ENCODE peak calls at places on chromosomes 2 and 18, in five cellular contexts. O, K, E, L and S are unnamed samples.

GRCh38 chr2:169839954-169840746 is 12.9 kb downstream of the UBR3 start:
- DNase-seq in O (no peak), K (no peak), E (no peak), L (no peak), S (no peak)

GRCh38 chr2:45776160-45776955 is 124.9 kb downstream of the PRKCE start:
- DNase-seq in O (no peak), K (peak; percentile 69), E (no peak), L (no peak), S (no peak)

GRCh38 chr2:209773377-209773776 is 1.7 kb downstream of the UNC80 start:
- DNase-seq in O (no peak), K (no peak), E (no peak), L (no peak), S (no peak)

GRCh38 chr2:71801969-71802368 is 345.7 kb downstream of the CYP26B1 start:
- DNase-seq in O (no peak), K (peak; percentile 70), E (peak; percentile 90), L (peak; percentile 81), S (no peak)

GRCh38 chr18:38980420-38980819 is 1414.8 kb upstream of the CELF4 start:
- DNase-seq in O (no peak), K (no peak), E (no peak), L (no peak), S (no peak)

GRCh38 chr18:21727740-21728139 is 12.9 kb upstream of the MIB1 start:
- DNase-seq in O (no peak), K (no peak), E (no peak), L (no peak), S (no peak)

GRCh38 chr2:25375371-25375988 is 33.8 kb upstream of the DNMT3A start:
- DNase-seq in O (no peak), K (no peak), E (no peak), L (no peak), S (no peak)

GRCh38 chr2:237456200-237456731 is 30.8 kb upstream of the MLPH start:
- DNase-seq in O (no peak), K (peak; percentile 87), E (peak; percentile 80), L (no peak), S (no peak)

GRCh38 chr2:86562891-86563649 is at the start of gene CHMP3:
- DNase-seq in O (peak; percentile 95), K (peak; percentile 97), E (peak; percentile 98), L (peak; percentile 93), S (peak; percentile 97)

GRCh38 chr2:234175649-234176048 is 125.1 kb downstream of the SPP2 start:
- DNase-seq in O (no peak), K (no peak), E (no peak), L (no peak), S (no peak)

GRCh38 chr18:26003391-26003790 is 87.0 kb downstream of the SS18 start:
- DNase-seq in O (no peak), K (no peak), E (no peak), L (no peak), S (no peak)

GRCh38 chr2:71930073-71930681 is 217.5 kb downstream of the CYP26B1 start:
- DNase-seq in O (no peak), K (peak; percentile 78), E (peak; percentile 47), L (no peak), S (no peak)

GRCh38 chr2:2646312-2647051 is 315.4 kb upstream of the MYT1L start:
- DNase-seq in O (no peak), K (no peak), E (no peak), L (no peak), S (peak; percentile 5)

GRCh38 chr2:20398956-20399567 is 47.8 kb upstream of the RHOB start:
- DNase-seq in O (no peak), K (peak; percentile 61), E (no peak), L (no peak), S (no peak)

GRCh38 chr18:48832961-48833700 is 117.6 kb downstream of the SMAD7 start:
- DNase-seq in O (no peak), K (peak; percentile 91), E (peak; percentile 79), L (no peak), S (peak; percentile 32)